ENCODE peak calls at places on chromosomes 12 and 14, in six cellular contexts. E is neural progenitor cell, J is keratinocyte, Q is Panc1, L is OCI-LY7, I is left ventricle myocardium inferior. T is an unnamed sample.

GRCh38 chr12:27566159-27566558 is 42.2 kb downstream of the PPFIBP1 start:
- DNase-seq in I (no peak), L (no peak), E (no peak), Q (no peak), J (no peak), T (no peak)

GRCh38 chr14:94485944-94486841 is 10.2 kb upstream of the SERPINA9 start:
- DNase-seq in L (peak; percentile 34), E (peak; percentile 88), J (no peak), Q (peak; percentile 18), I (peak; percentile 27), T (peak; percentile 71)

GRCh38 chr12:80979251-80979650 is 41.5 kb upstream of the LIN7A start:
- DNase-seq in Q (no peak), L (no peak), E (no peak), J (no peak), I (no peak), T (no peak)

GRCh38 chr12:54162741-54163140 is 26.0 kb downstream of the SMUG1 start:
- DNase-seq in I (no peak), E (no peak), J (no peak), L (no peak), Q (no peak), T (no peak)

GRCh38 chr12:71321531-71321930 is 118.1 kb upstream of the LGR5 start:
- DNase-seq in I (no peak), J (no peak), L (no peak), E (no peak), Q (no peak), T (no peak)

GRCh38 chr12:130438243-130438620 is 100.5 kb downstream of the PIWIL1 start:
- DNase-seq in E (no peak), Q (no peak), I (no peak), J (no peak), L (no peak), T (no peak)

GRCh38 chr12:4099276-4099675 is 174.3 kb upstream of the CCND2 start:
- DNase-seq in E (peak; percentile 30), I (no peak), L (no peak), J (no peak), Q (no peak), T (no peak)

GRCh38 chr14:96888593-96888992 is 91.4 kb downstream of the VRK1 start:
- DNase-seq in E (peak; percentile 73), L (no peak), Q (no peak), J (no peak), I (no peak), T (no peak)

GRCh38 chr14:93007225-93007997 is 84.5 kb downstream of the CHGA start:
- DNase-seq in Q (no peak), J (peak; percentile 17), I (no peak), E (no peak), L (peak; percentile 49), T (no peak)

GRCh38 chr12:3179731-3180130 is 102.6 kb downstream of the TSPAN9 start:
- DNase-seq in J (no peak), Q (no peak), E (no peak), L (peak; percentile 52), I (no peak), T (no peak)

GRCh38 chr12:62924084-62924483 is 10.9 kb downstream of the PPM1H start:
- DNase-seq in I (no peak), J (no peak), Q (no peak), E (no peak), L (no peak), T (no peak)

DNA sequence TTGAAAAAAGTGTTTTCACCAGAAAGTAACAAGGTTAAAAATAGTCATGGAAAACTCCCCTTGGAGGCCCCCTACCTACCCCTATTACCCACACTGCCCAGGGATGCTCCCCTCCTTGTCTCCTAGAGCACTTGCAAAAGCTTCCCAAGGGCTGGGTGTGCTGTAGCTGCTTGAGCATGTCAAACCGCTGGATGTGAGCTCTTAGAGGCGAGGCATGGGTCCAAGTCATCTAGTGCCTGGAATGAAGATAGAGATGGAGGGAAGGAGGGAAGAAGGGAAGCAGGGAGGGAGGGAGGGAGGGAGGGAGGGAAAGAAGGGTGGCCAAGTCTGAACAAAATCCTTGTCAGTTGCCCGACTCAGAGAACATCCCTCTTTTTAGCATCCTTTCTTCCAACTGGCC is 43.1 kb downstream of the LTBP2 start:
- DNase-seq in L (no peak), Q (no peak), E (no peak), I (peak; percentile 55), J (no peak), T (no peak)
- H3K4me1 ChIP-seq in L (no peaks in the 10 kb centered on the region), Q (peaks cover 26% of the 10 kb centered on the region), E (no peaks in the 10 kb centered on the region), I (peaks cover 64% of the 10 kb centered on the region), J (peaks cover 86% of the 10 kb centered on the region), T (peaks cover 1% of the 10 kb centered on the region)

DNA sequence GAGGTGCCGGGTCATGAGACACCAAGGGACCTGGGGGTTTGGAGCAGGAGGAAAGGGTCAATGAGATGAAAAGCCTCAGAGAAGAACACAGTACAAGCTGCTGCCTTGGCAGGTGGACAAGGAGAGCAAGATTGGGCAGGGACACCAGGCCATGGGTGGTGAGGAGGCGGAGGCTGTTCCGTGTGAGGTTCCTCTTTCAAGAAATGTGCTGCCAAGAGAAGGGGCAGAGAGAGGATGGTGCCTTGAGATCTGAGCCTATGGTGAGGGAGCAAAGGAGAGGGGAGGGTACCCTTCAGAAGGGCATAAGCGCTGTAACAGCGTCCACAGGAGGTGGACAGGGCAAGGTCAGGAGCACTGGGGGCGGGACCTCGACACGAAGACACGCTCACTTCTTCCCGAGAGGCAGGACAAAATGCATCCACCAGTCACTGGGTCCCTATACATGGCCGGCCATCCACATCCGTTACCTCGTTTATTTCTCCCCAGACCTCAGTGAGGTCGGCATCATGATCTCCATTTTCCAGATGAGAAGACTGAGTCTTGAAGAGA is 100.2 kb downstream of the B4GALNT3 start:
- DNase-seq in L (no peak), Q (no peak), J (no peak), I (no peak), E (no peak), T (no peak)
- H3K4me1 ChIP-seq in L (peaks cover 12% of the 10 kb centered on the region), Q (no peaks in the 10 kb centered on the region), J (no peaks in the 10 kb centered on the region), I (peaks cover 14% of the 10 kb centered on the region), E (peaks cover 4% of the 10 kb centered on the region), T (no peaks in the 10 kb centered on the region)

GRCh38 chr12:46402451-46402850 is 29.9 kb upstream of the SLC38A2 start:
- DNase-seq in I (no peak), E (no peak), Q (no peak), J (no peak), L (no peak), T (no peak)
- H3K4me1 ChIP-seq in I (peaks cover 48% of the 10 kb centered on the region), E (peaks cover 6% of the 10 kb centered on the region), Q (peaks cover 15% of the 10 kb centered on the region), J (peaks cover 30% of the 10 kb centered on the region), L (peaks cover 5% of the 10 kb centered on the region), T (peaks cover 2% of the 10 kb centered on the region)

GRCh38 chr12:58143498-58143897 is 202.1 kb downstream of the ATP23 start:
- DNase-seq in Q (no peak), E (no peak), L (no peak), I (no peak), J (no peak), T (no peak)

GRCh38 chr12:58148976-58149375 is 207.6 kb downstream of the ATP23 start:
- DNase-seq in L (no peak), J (no peak), Q (no peak), E (no peak), I (no peak), T (no peak)

GRCh38 chr12:58154359-58154758 is 213.0 kb downstream of the ATP23 start:
- DNase-seq in Q (no peak), J (no peak), E (no peak), L (no peak), I (no peak), T (no peak)

GRCh38 chr12:58142991-58143390 is 201.6 kb downstream of the ATP23 start:
- DNase-seq in I (no peak), J (no peak), L (no peak), E (no peak), Q (no peak), T (no peak)

DNA sequence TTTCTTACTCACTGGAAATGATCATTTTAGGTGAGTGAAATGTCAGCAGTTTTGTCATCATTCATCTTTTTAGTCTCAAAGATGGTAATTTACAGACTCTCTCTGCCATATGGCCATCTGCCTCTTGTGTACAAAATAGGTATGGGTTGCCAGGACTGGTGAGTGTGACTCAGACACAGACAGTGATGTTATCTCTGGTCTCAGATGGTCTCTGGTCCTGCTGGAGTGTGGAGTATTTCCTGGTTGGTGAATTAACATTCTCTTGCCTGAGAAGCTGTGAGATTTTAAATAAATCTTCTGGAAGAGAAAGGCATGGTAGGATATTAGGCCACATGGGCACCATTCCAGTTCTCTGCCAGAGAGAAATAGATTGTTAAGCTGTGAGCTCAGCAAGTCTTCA is 207.0 kb downstream of the ATP23 start:
- DNase-seq in I (no peak), L (no peak), E (no peak), Q (no peak), J (peak; percentile 4), T (no peak)
- H3K4me1 ChIP-seq in I (peaks cover 4% of the 10 kb centered on the region), L (no peaks in the 10 kb centered on the region), E (no peaks in the 10 kb centered on the region), Q (no peaks in the 10 kb centered on the region), J (no peaks in the 10 kb centered on the region), T (no peaks in the 10 kb centered on the region)

GRCh38 chr12:106090586-106091411 is 48.0 kb downstream of the NUAK1 start:
- DNase-seq in J (no peak), Q (no peak), L (no peak), E (no peak), I (no peak), T (no peak)
- H3K4me1 ChIP-seq in J (peaks cover 13% of the 10 kb centered on the region), Q (peaks cover 26% of the 10 kb centered on the region), L (no peaks in the 10 kb centered on the region), E (no peaks in the 10 kb centered on the region), I (peaks cover 87% of the 10 kb centered on the region), T (no peaks in the 10 kb centered on the region)

GRCh38 chr12:6964605-6965025 is 5.8 kb downstream of the PHB2 start:
- DNase-seq in E (no peak), Q (no peak), L (no peak), J (no peak), I (no peak), T (no peak)
- H3K4me1 ChIP-seq in E (peaks cover 27% of the 10 kb centered on the region), Q (peaks cover 26% of the 10 kb centered on the region), L (peaks cover 74% of the 10 kb centered on the region), J (peaks cover 51% of the 10 kb centered on the region), I (peaks cover 71% of the 10 kb centered on the region), T (peaks cover 9% of the 10 kb centered on the region)

GRCh38 chr14:48693793-48694192 is 892.4 kb downstream of the RPS29 start:
- DNase-seq in I (no peak), J (no peak), E (no peak), L (no peak), Q (no peak), T (no peak)

GRCh38 chr14:48686650-48687049 is 899.5 kb downstream of the RPS29 start:
- DNase-seq in J (no peak), L (no peak), E (no peak), Q (no peak), I (no peak), T (no peak)

GRCh38 chr14:48690349-48690748 is 895.8 kb downstream of the RPS29 start:
- DNase-seq in E (peak; percentile 13), Q (no peak), I (no peak), L (no peak), J (no peak), T (peak; percentile 7)
- H3K4me1 ChIP-seq in E (no peaks in the 10 kb centered on the region), Q (no peaks in the 10 kb centered on the region), I (peaks cover 4% of the 10 kb centered on the region), L (no peaks in the 10 kb centered on the region), J (no peaks in the 10 kb centered on the region), T (no peaks in the 10 kb centered on the region)

GRCh38 chr12:38469689-38470088 is 153.1 kb downstream of the ALG10B start:
- DNase-seq in L (no peak), Q (no peak), I (no peak), J (no peak), E (peak; percentile 60), T (no peak)
- H3K4me1 ChIP-seq in L (no peaks in the 10 kb centered on the region), Q (no peaks in the 10 kb centered on the region), I (no peaks in the 10 kb centered on the region), J (no peaks in the 10 kb centered on the region), E (peaks cover 10% of the 10 kb centered on the region), T (no peaks in the 10 kb centered on the region)